ENCODE peak calls at places on chromosomes 12 and 14, in six cellular contexts. One of them, this sample, is unnamed.

GRCh38 chr12:93163260-93164036 is 214.3 kb upstream of the NUDT4 start:
- DNase-seq in hepatocyte: no peak
- DNase-seq in BE2C: no peak
- DNase-seq in colonic mucosa: no peak
- DNase-seq in naive thymus-derived CD4-positive, alpha-beta T cell: no peak
- DNase-seq in right cardiac atrium: no peak
- DNase-seq in this sample: peak

GRCh38 chr12:54616933-54617535 is 17.7 kb downstream of the LACRT start:
- DNase-seq in hepatocyte: no peak
- DNase-seq in BE2C: no peak
- DNase-seq in colonic mucosa: no peak
- DNase-seq in naive thymus-derived CD4-positive, alpha-beta T cell: no peak
- DNase-seq in right cardiac atrium: no peak
- DNase-seq in this sample: no peak

GRCh38 chr12:50788562-50788961 is 24.7 kb downstream of the ATF1 start:
- DNase-seq in hepatocyte: no peak
- DNase-seq in BE2C: no peak
- DNase-seq in colonic mucosa: no peak
- DNase-seq in naive thymus-derived CD4-positive, alpha-beta T cell: no peak
- DNase-seq in right cardiac atrium: no peak
- DNase-seq in this sample: peak

GRCh38 chr12:112420740-112421139 is 2.0 kb downstream of the PTPN11 start:
- DNase-seq in hepatocyte: no peak
- DNase-seq in BE2C: no peak
- DNase-seq in colonic mucosa: no peak
- DNase-seq in naive thymus-derived CD4-positive, alpha-beta T cell: no peak
- DNase-seq in right cardiac atrium: no peak
- DNase-seq in this sample: no peak

GRCh38 chr12:131861261-131862083 is 33.0 kb upstream of the ULK1 start:
- DNase-seq in hepatocyte: no peak
- DNase-seq in BE2C: no peak
- DNase-seq in colonic mucosa: no peak
- DNase-seq in naive thymus-derived CD4-positive, alpha-beta T cell: no peak
- DNase-seq in right cardiac atrium: no peak
- DNase-seq in this sample: no peak

GRCh38 chr12:102562836-102563425 is 82.6 kb upstream of the IGF1 start:
- DNase-seq in hepatocyte: no peak
- DNase-seq in BE2C: no peak
- DNase-seq in colonic mucosa: no peak
- DNase-seq in naive thymus-derived CD4-positive, alpha-beta T cell: no peak
- DNase-seq in right cardiac atrium: no peak
- DNase-seq in this sample: no peak

GRCh38 chr14:70619708-70620107 is 19.3 kb upstream of the MED6 start:
- DNase-seq in hepatocyte: no peak
- DNase-seq in BE2C: no peak
- DNase-seq in colonic mucosa: no peak
- DNase-seq in naive thymus-derived CD4-positive, alpha-beta T cell: no peak
- DNase-seq in right cardiac atrium: no peak
- DNase-seq in this sample: no peak

GRCh38 chr14:76091036-76091435 is 60.7 kb upstream of the GPATCH2L start:
- DNase-seq in hepatocyte: peak
- DNase-seq in BE2C: peak
- DNase-seq in colonic mucosa: no peak
- DNase-seq in naive thymus-derived CD4-positive, alpha-beta T cell: no peak
- DNase-seq in right cardiac atrium: peak
- DNase-seq in this sample: peak

GRCh38 chr14:34310724-34311123 is 151.3 kb downstream of the SPTSSA start:
- DNase-seq in hepatocyte: no peak
- DNase-seq in BE2C: no peak
- DNase-seq in colonic mucosa: no peak
- DNase-seq in naive thymus-derived CD4-positive, alpha-beta T cell: no peak
- DNase-seq in right cardiac atrium: no peak
- DNase-seq in this sample: no peak

GRCh38 chr12:9787340-9787737 is 26.6 kb upstream of the CD69 start:
- DNase-seq in hepatocyte: no peak
- DNase-seq in BE2C: no peak
- DNase-seq in colonic mucosa: no peak
- DNase-seq in naive thymus-derived CD4-positive, alpha-beta T cell: no peak
- DNase-seq in right cardiac atrium: no peak
- DNase-seq in this sample: peak

GRCh38 chr14:59363545-59364226 is 101.5 kb downstream of the GPR135 start:
- DNase-seq in hepatocyte: no peak
- DNase-seq in BE2C: no peak
- DNase-seq in colonic mucosa: no peak
- DNase-seq in naive thymus-derived CD4-positive, alpha-beta T cell: no peak
- DNase-seq in right cardiac atrium: no peak
- DNase-seq in this sample: peak

GRCh38 chr14:90554341-90554740 is 157.5 kb downstream of the CALM1 start:
- DNase-seq in hepatocyte: no peak
- DNase-seq in BE2C: no peak
- DNase-seq in colonic mucosa: no peak
- DNase-seq in naive thymus-derived CD4-positive, alpha-beta T cell: no peak
- DNase-seq in right cardiac atrium: peak
- DNase-seq in this sample: no peak

GRCh38 chr14:67240168-67240932 is 885 bp upstream of the PALS1 start:
- DNase-seq in hepatocyte: peak
- DNase-seq in BE2C: peak
- DNase-seq in colonic mucosa: peak
- DNase-seq in naive thymus-derived CD4-positive, alpha-beta T cell: no peak
- DNase-seq in right cardiac atrium: peak
- DNase-seq in this sample: no peak

GRCh38 chr12:82121545-82121944 is 236.6 kb downstream of the CCDC59 start:
- DNase-seq in hepatocyte: no peak
- DNase-seq in BE2C: no peak
- DNase-seq in colonic mucosa: no peak
- DNase-seq in naive thymus-derived CD4-positive, alpha-beta T cell: no peak
- DNase-seq in right cardiac atrium: no peak
- DNase-seq in this sample: no peak

GRCh38 chr12:7217475-7218069 is 28.1 kb downstream of the PEX5 start:
- DNase-seq in hepatocyte: no peak
- DNase-seq in BE2C: no peak
- DNase-seq in colonic mucosa: no peak
- DNase-seq in naive thymus-derived CD4-positive, alpha-beta T cell: no peak
- DNase-seq in right cardiac atrium: no peak
- DNase-seq in this sample: no peak

GRCh38 chr12:19338405-19338804 is 100.9 kb upstream of the AEBP2 start:
- DNase-seq in hepatocyte: no peak
- DNase-seq in BE2C: no peak
- DNase-seq in colonic mucosa: no peak
- DNase-seq in naive thymus-derived CD4-positive, alpha-beta T cell: no peak
- DNase-seq in right cardiac atrium: no peak
- DNase-seq in this sample: peak

GRCh38 chr14:104419865-104420458 is 159.6 kb upstream of the C14orf180 start:
- DNase-seq in hepatocyte: no peak
- DNase-seq in BE2C: no peak
- DNase-seq in colonic mucosa: no peak
- DNase-seq in naive thymus-derived CD4-positive, alpha-beta T cell: no peak
- DNase-seq in right cardiac atrium: no peak
- DNase-seq in this sample: peak

GRCh38 chr12:188910-189621 is 24.9 kb downstream of the SLC6A12 start:
- DNase-seq in hepatocyte: peak
- DNase-seq in BE2C: peak
- DNase-seq in colonic mucosa: no peak
- DNase-seq in naive thymus-derived CD4-positive, alpha-beta T cell: peak
- DNase-seq in right cardiac atrium: peak
- DNase-seq in this sample: peak

GRCh38 chr14:68679301-68679700 is 113.6 kb downstream of the ZFP36L1 start:
- DNase-seq in hepatocyte: no peak
- DNase-seq in BE2C: no peak
- DNase-seq in colonic mucosa: no peak
- DNase-seq in naive thymus-derived CD4-positive, alpha-beta T cell: no peak
- DNase-seq in right cardiac atrium: no peak
- DNase-seq in this sample: no peak

GRCh38 chr14:68677901-68678300 is 115.0 kb downstream of the ZFP36L1 start:
- DNase-seq in hepatocyte: no peak
- DNase-seq in BE2C: no peak
- DNase-seq in colonic mucosa: no peak
- DNase-seq in naive thymus-derived CD4-positive, alpha-beta T cell: no peak
- DNase-seq in right cardiac atrium: peak
- DNase-seq in this sample: no peak

GRCh38 chr14:68676511-68676943 is 116.3 kb downstream of the ZFP36L1 start:
- DNase-seq in hepatocyte: peak
- DNase-seq in BE2C: no peak
- DNase-seq in colonic mucosa: no peak
- DNase-seq in naive thymus-derived CD4-positive, alpha-beta T cell: no peak
- DNase-seq in right cardiac atrium: no peak
- DNase-seq in this sample: no peak

GRCh38 chr14:68678471-68678870 is 114.4 kb downstream of the ZFP36L1 start:
- DNase-seq in hepatocyte: no peak
- DNase-seq in BE2C: no peak
- DNase-seq in colonic mucosa: no peak
- DNase-seq in naive thymus-derived CD4-positive, alpha-beta T cell: no peak
- DNase-seq in right cardiac atrium: no peak
- DNase-seq in this sample: no peak

DNA sequence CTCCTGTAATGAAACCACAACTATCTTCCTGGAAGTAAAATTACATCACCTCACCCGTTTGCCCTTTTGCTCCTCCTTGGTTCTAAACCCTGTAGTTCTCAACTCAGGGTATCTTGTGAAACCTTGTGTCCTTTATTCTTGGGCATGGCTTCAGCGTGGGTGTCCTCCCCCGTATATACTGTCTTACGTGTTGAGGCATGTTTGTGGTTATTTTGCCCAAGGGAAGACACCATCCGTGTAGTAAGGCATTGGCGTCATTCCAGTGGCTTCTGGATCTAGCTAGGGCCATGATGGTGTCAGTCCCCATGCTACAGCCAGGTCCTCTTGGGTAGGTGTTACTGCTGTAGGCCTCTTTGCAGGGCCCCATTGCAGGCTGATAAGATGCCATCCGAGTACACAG is 115.4 kb downstream of the ZFP36L1 start:
- DNase-seq in hepatocyte: no peak
- DNase-seq in BE2C: no peak
- DNase-seq in colonic mucosa: no peak
- DNase-seq in naive thymus-derived CD4-positive, alpha-beta T cell: no peak
- DNase-seq in right cardiac atrium: no peak
- DNase-seq in this sample: no peak
- H3K4me3 ChIP-seq in hepatocyte: no peak
- H3K4me3 ChIP-seq in BE2C: no peak
- H3K4me3 ChIP-seq in colonic mucosa: no peak
- H3K4me3 ChIP-seq in naive thymus-derived CD4-positive, alpha-beta T cell: no peak
- H3K4me3 ChIP-seq in right cardiac atrium: no peak
- H3K4me3 ChIP-seq in this sample: no peak

DNA sequence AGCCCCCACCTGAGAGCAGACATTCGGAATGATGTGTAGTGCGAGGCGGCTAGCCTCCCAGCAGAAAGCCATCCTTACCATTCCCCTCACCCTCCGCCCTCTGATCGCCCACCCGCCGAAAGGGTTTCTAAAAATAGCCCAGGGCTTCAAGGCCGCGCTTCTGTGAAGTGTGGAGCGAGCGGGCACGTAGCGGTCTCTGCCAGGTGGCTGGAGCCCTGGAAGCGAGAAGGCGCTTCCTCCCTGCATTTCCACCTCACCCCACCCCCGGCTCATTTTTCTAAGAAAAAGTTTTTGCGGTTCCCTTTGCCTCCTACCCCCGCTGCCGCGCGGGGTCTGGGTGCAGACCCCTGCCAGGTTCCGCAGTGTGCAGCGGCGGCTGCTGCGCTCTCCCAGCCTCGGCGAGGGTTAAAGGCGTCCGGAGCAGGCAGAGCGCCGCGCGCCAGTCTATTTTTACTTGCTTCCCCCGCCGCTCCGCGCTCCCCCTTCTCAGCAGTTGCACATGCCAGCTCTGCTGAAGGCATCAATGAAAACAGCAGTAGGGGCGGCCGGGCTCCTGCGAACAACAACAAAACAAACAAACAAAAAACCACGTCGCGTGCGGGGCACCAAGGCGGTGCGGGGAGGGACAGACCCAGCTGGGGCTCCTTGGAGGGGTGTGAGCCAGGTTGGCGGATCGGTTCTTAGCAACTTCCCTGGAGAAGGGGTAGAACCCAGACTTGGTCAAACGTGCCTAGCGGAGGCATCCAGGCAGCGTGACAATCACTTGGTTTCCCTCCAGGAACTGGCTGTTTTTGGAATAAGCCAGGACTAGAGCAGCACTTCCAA is 2.4 kb downstream of the PRMT8 start:
- DNase-seq in hepatocyte: no peak
- DNase-seq in BE2C: no peak
- DNase-seq in colonic mucosa: no peak
- DNase-seq in naive thymus-derived CD4-positive, alpha-beta T cell: no peak
- DNase-seq in right cardiac atrium: peak
- DNase-seq in this sample: no peak
- H3K4me3 ChIP-seq in hepatocyte: no peak
- H3K4me3 ChIP-seq in BE2C: no peak
- H3K4me3 ChIP-seq in colonic mucosa: no peak
- H3K4me3 ChIP-seq in naive thymus-derived CD4-positive, alpha-beta T cell: no peak
- H3K4me3 ChIP-seq in right cardiac atrium: peak
- H3K4me3 ChIP-seq in this sample: no peak

DNA sequence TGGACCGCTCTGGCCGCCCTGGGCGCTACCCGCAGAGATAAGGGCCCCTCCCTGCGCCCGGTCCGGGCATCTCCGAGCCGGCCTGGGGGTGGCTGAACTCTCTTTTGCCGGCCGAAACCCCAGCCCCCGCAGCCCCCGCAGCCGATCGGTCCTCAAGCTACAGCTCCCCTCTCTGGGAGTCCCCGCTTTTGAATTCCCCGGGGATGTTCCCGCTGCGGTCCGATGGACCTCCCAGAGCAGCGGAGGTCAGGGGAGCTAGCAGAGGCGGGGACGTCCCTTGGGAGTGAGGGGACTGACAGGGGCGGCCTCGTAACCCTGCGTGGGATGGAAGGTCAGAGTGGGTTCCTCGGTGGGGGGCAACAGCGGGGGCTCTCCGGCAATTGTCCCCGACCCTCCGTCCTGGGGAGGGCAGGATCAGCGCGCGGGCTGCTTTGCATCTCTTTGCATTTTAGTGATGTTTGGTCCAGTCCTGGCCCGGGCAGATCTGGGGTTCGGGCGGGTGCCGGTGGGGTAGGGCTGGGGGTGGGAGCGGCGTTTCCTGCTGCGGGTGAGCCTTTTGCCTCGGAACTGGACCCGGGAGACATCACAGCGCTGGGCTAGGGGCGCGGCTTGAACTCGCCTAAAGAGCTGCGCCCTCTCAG is at the start of gene CRIP1:
- DNase-seq in hepatocyte: no peak
- DNase-seq in BE2C: no peak
- DNase-seq in colonic mucosa: peak
- DNase-seq in naive thymus-derived CD4-positive, alpha-beta T cell: no peak
- DNase-seq in right cardiac atrium: peak
- DNase-seq in this sample: no peak
- H3K4me3 ChIP-seq in hepatocyte: no peak
- H3K4me3 ChIP-seq in BE2C: peak
- H3K4me3 ChIP-seq in colonic mucosa: peak
- H3K4me3 ChIP-seq in naive thymus-derived CD4-positive, alpha-beta T cell: peak
- H3K4me3 ChIP-seq in right cardiac atrium: peak
- H3K4me3 ChIP-seq in this sample: no peak

DNA sequence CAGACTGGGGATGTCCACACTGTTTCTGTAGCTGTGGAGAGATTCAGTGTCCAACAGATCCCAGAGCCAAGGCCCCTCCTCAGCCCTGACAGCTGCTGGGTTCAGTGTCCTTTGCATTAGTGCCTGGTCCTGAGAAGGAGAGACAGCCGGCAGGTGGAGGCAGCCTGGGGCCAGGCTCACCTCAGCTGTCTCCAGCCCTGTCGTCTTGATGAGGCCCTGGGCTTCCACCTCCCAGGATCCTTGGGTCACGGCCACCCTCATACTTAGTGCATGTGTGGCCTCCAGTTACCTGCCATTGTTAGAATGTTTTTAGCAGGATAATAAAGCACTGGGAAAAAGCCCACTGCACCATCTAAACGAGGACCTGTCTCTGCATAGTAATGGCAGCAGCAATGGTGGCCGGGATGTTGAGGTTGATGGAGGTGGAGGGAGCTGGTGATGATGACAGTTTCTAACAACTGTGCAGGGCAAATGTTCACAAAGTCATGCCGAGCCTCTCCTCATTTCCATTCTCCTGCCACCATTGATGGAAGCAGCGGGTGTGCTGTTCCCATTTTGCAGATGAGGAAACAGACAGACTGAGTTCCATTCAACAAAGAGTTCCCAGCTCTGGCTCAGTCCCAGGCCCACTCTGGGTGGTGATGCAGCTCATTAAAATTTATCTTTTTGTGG is 17.7 kb downstream of the ASB2 start:
- DNase-seq in hepatocyte: no peak
- DNase-seq in BE2C: no peak
- DNase-seq in colonic mucosa: no peak
- DNase-seq in naive thymus-derived CD4-positive, alpha-beta T cell: no peak
- DNase-seq in right cardiac atrium: no peak
- DNase-seq in this sample: no peak
- H3K4me3 ChIP-seq in hepatocyte: no peak
- H3K4me3 ChIP-seq in BE2C: no peak
- H3K4me3 ChIP-seq in colonic mucosa: no peak
- H3K4me3 ChIP-seq in naive thymus-derived CD4-positive, alpha-beta T cell: peak
- H3K4me3 ChIP-seq in right cardiac atrium: no peak
- H3K4me3 ChIP-seq in this sample: no peak